ENCODE peak calls at places on chromosomes 2 and 18, in seven cellular contexts. W is mucosa of descending colon, X is nephron progenitor cell, G is epithelial cell of esophagus, S is RWPE2, U is foreskin keratinocyte, H is cardiac muscle cell. P is an unnamed sample.

GRCh38 chr2:210859314-210859713 is 302.9 kb downstream of the CPS1 start:
- DNase-seq in W (no peak), X (no peak), G (no peak), S (no peak), U (no peak), H (no peak), P (no peak)

GRCh38 chr2:150426724-150427123 is 60.7 kb downstream of the RND3 start:
- DNase-seq in W (no peak), X (no peak), G (no peak), S (no peak), U (no peak), H (no peak), P (no peak)

GRCh38 chr2:1659951-1660565 is 84.3 kb downstream of the PXDN start:
- DNase-seq in W (peak), X (no peak), G (no peak), S (no peak), U (no peak), H (no peak), P (no peak)

GRCh38 chr2:23414876-23415275 is 29.9 kb downstream of the KLHL29 start:
- DNase-seq in W (no peak), X (no peak), G (no peak), S (no peak), U (no peak), H (no peak), P (no peak)

GRCh38 chr2:40540026-40540425 is 88.1 kb upstream of the SLC8A1 start:
- DNase-seq in W (no peak), X (no peak), G (no peak), S (no peak), U (no peak), H (no peak), P (no peak)

GRCh38 chr2:82330104-82330503 is 2025.6 kb upstream of the LRRTM1 start:
- DNase-seq in W (no peak), X (no peak), G (no peak), S (no peak), U (no peak), H (no peak), P (no peak)

GRCh38 chr2:40168546-40168945 is 283.3 kb downstream of the SLC8A1 start:
- DNase-seq in W (no peak), X (no peak), G (no peak), S (no peak), U (no peak), H (no peak), P (no peak)

GRCh38 chr18:9488535-9488934 is 13.2 kb downstream of the RALBP1 start:
- DNase-seq in W (no peak), X (no peak), G (peak), S (no peak), U (no peak), H (no peak), P (no peak)

GRCh38 chr2:155218945-155219344 is 520.5 kb downstream of the KCNJ3 start:
- DNase-seq in W (no peak), X (no peak), G (no peak), S (no peak), U (no peak), H (no peak), P (no peak)

GRCh38 chr2:30165050-30165520 is 18.3 kb downstream of the YPEL5 start:
- DNase-seq in W (no peak), X (peak), G (peak), S (no peak), U (peak), H (peak), P (peak)

GRCh38 chr2:219506802-219507554 is 7.3 kb upstream of the ASIC4 start:
- DNase-seq in W (no peak), X (no peak), G (no peak), S (no peak), U (no peak), H (no peak), P (no peak)

GRCh38 chr18:9335255-9336045 is 877 bp downstream of the TWSG1 start:
- DNase-seq in W (no peak), X (no peak), G (no peak), S (no peak), U (no peak), H (no peak), P (no peak)

GRCh38 chr2:37201766-37202165 is 5.5 kb downstream of the CEBPZOS start:
- DNase-seq in W (no peak), X (no peak), G (no peak), S (no peak), U (no peak), H (no peak), P (no peak)

GRCh38 chr2:167943877-167944276 is 303.5 kb downstream of the STK39 start:
- DNase-seq in W (no peak), X (no peak), G (no peak), S (no peak), U (no peak), H (no peak), P (no peak)

GRCh38 chr2:200352631-200353030 is 46.1 kb downstream of the SPATS2L start:
- DNase-seq in W (no peak), X (no peak), G (peak), S (no peak), U (peak), H (peak), P (no peak)

GRCh38 chr2:219409619-219410018 is 8.6 kb upstream of the DES start:
- DNase-seq in W (no peak), X (no peak), G (no peak), S (no peak), U (no peak), H (no peak), P (no peak)

GRCh38 chr2:160306985-160307384 is 106.9 kb upstream of the ITGB6 start:
- DNase-seq in W (no peak), X (no peak), G (no peak), S (no peak), U (no peak), H (no peak), P (no peak)

GRCh38 chr2:26540306-26540705 is 62.4 kb upstream of the OTOF start:
- DNase-seq in W (no peak), X (peak), G (no peak), S (no peak), U (no peak), H (peak), P (no peak)

GRCh38 chr2:99404800-99405669 is 67.8 kb downstream of the EIF5B start:
- DNase-seq in W (no peak), X (no peak), G (no peak), S (no peak), U (no peak), H (peak), P (no peak)

GRCh38 chr2:144943986-144944385 is 424.1 kb upstream of the ZEB2 start:
- DNase-seq in W (no peak), X (no peak), G (peak), S (no peak), U (peak), H (no peak), P (no peak)

GRCh38 chr18:34592961-34593382 is 117.1 kb upstream of the DTNA start:
- DNase-seq in W (peak), X (peak), G (peak), S (no peak), U (peak), H (peak), P (peak)

GRCh38 chr2:65081232-65081685 is 25.0 kb downstream of the CEP68 start:
- DNase-seq in W (no peak), X (no peak), G (no peak), S (no peak), U (no peak), H (no peak), P (no peak)

GRCh38 chr2:192128655-192129054 is 66.1 kb downstream of the TMEFF2 start:
- DNase-seq in W (no peak), X (no peak), G (no peak), S (no peak), U (no peak), H (no peak), P (no peak)

GRCh38 chr2:46303233-46303632 is 6.0 kb downstream of the EPAS1 start:
- DNase-seq in W (no peak), X (no peak), G (no peak), S (no peak), U (no peak), H (no peak), P (no peak)

GRCh38 chr2:138298900-138299299 is 202.7 kb upstream of the SPOPL start:
- DNase-seq in W (no peak), X (no peak), G (no peak), S (no peak), U (no peak), H (no peak), P (no peak)

GRCh38 chr2:156748238-156748637 is 312.1 kb downstream of the GPD2 start:
- DNase-seq in W (no peak), X (no peak), G (no peak), S (no peak), U (no peak), H (no peak), P (no peak)

GRCh38 chr2:4258563-4258962 is 555.2 kb downstream of the DCDC2C start:
- DNase-seq in W (no peak), X (no peak), G (peak), S (no peak), U (no peak), H (no peak), P (no peak)

GRCh38 chr2:156399950-156400703 is 36.1 kb upstream of the GPD2 start:
- DNase-seq in W (peak), X (peak), G (peak), S (peak), U (peak), H (peak), P (peak)

GRCh38 chr2:229344151-229344551 is 73.1 kb upstream of the PID1 start:
- DNase-seq in W (no peak), X (no peak), G (peak), S (no peak), U (peak), H (no peak), P (no peak)

GRCh38 chr2:229343661-229344060 is 72.6 kb upstream of the PID1 start:
- DNase-seq in W (no peak), X (no peak), G (peak), S (no peak), U (peak), H (no peak), P (no peak)

GRCh38 chr2:229339613-229340012 is 68.5 kb upstream of the PID1 start:
- DNase-seq in W (no peak), X (no peak), G (no peak), S (no peak), U (no peak), H (no peak), P (no peak)

GRCh38 chr2:229340086-229340760 is 69.1 kb upstream of the PID1 start:
- DNase-seq in W (no peak), X (no peak), G (no peak), S (no peak), U (no peak), H (no peak), P (no peak)

GRCh38 chr2:229342376-229342775 is 71.3 kb upstream of the PID1 start:
- DNase-seq in W (peak), X (peak), G (peak), S (no peak), U (no peak), H (peak), P (peak)
- TF ChIP-seq CTCF in W (no peak), X (peak), G (peak), S (peak), U (peak), H (peak), P (peak)

DNA sequence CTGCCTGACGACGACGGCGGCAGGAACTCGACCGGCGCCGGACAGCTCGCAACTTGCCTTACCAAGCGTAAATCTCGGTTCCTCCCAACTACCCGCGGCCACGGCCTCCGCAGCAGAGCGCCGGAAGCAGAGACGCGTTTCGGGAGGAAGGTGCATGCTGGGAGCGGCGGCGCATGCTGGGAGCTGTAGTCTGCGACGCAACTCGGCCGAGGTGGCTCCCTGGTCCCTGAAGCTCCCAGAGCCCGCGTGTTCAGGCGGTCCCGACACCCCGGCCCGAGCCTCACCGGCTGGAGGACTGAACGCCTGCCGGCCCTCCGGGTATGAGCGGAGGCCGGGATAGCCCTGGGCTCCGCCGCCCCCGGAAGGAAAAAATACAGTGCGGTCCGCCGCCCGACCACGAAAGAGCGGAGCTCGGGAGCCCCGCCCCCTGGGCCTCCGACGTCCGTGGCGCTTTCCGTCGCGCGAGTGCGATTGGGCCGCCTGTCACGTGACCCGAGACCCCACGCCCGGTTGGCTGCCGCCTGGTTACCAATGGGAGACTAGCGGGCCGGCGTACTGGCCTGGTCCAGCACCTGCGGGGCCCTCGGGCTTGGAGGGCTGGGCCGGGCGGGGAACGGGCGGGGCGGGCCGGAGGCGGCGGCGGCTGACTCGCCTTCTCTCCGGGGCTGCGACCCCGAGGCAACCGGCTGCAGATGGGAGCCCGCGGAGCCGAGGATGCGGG is at the start of gene CAPN10:
- DNase-seq in W (peak), X (peak), G (peak), S (peak), U (peak), H (peak), P (peak)
- TF ChIP-seq CTCF in W (no peak), X (no peak), G (no peak), S (no peak), U (no peak), H (no peak), P (no peak)

DNA sequence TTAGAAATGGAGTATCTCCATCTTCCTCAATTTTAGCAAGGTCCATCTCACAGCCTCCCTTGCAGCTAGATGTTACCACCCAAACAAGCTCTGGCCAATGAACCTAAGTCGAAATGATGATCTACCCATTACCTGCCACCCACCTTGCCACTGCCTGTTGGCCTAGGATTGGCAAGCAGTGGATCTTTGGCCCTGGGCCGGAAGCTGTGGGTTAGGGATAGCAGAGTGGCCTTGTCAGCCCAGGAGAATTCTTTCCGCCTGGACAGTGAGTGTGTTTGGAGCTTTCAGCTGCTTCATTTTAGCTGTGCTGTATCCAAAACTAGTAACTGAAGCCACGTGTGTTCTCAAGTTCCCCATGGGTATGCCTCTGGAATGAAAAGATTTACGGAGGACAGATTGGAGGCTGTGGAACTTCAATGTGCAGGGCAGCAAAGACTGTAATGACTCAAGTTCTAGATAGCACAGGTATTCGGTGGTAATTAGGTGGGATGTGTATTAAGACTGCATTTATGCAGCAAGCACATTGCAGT is 7.7 kb upstream of the PARD6G start:
- DNase-seq in W (no peak), X (no peak), G (no peak), S (no peak), U (no peak), H (no peak), P (no peak)
- TF ChIP-seq CTCF in W (no peak), X (no peak), G (no peak), S (no peak), U (no peak), H (no peak), P (no peak)

GRCh38 chr18:63890950-63891304 is 3.4 kb downstream of the SERPINB2 start:
- DNase-seq in W (no peak), X (no peak), G (no peak), S (no peak), U (no peak), H (no peak), P (no peak)
- TF ChIP-seq CTCF in W (no peak), X (no peak), G (peak), S (no peak), U (peak), H (peak), P (no peak)

GRCh38 chr18:3972291-3972985 is 482.7 kb downstream of the DLGAP1 start:
- DNase-seq in W (no peak), X (no peak), G (peak), S (no peak), U (no peak), H (no peak), P (no peak)

GRCh38 chr18:3966985-3967856 is 487.9 kb downstream of the DLGAP1 start:
- DNase-seq in W (no peak), X (no peak), G (peak), S (no peak), U (peak), H (no peak), P (no peak)

GRCh38 chr18:3966246-3966984 is 488.7 kb downstream of the DLGAP1 start:
- DNase-seq in W (no peak), X (no peak), G (no peak), S (no peak), U (no peak), H (no peak), P (no peak)

GRCh38 chr18:3973191-3973590 is 481.9 kb downstream of the DLGAP1 start:
- DNase-seq in W (no peak), X (no peak), G (no peak), S (no peak), U (no peak), H (no peak), P (no peak)

GRCh38 chr18:3970929-3971328 is 484.2 kb downstream of the DLGAP1 start:
- DNase-seq in W (no peak), X (no peak), G (no peak), S (no peak), U (no peak), H (peak), P (no peak)
- TF ChIP-seq CTCF in W (no peak), X (no peak), G (no peak), S (no peak), U (peak), H (no peak), P (peak)

GRCh38 chr2:68441179-68441993 is 25.7 kb downstream of the FBXO48 start:
- DNase-seq in W (peak), X (peak), G (peak), S (no peak), U (peak), H (peak), P (peak)
- TF ChIP-seq CTCF in W (peak), X (peak), G (peak), S (peak), U (peak), H (peak), P (peak)

P was measured in progenitor cell of endocrine pancreas.